ENCODE peak calls at places on chromosome 10, in seven cellular contexts. R is transverse colon, E is aorta, S is uterus, J is brain microvascular endothelial cell, H is cardiac muscle cell, Z is heart right ventricle. N is an unnamed sample.

GRCh38 chr10:114473776-114474175 is 69.5 kb upstream of the AFAP1L2 start:
- DNase-seq in Z (no peak), E (no peak), S (no peak), R (no peak), J (no peak), H (no peak), N (no peak)

GRCh38 chr10:117163061-117163953 is 25.2 kb upstream of the VAX1 start:
- DNase-seq in E (no peak), R (no peak), Z (no peak), J (no peak), S (no peak), H (peak; percentile 51), N (no peak)

GRCh38 chr10:62805139-62806092 is 896 bp downstream of the ADO start:
- DNase-seq in E (peak; percentile 81), Z (peak; percentile 32), S (peak; percentile 51), R (peak; percentile 56), J (peak; percentile 29), H (peak; percentile 70), N (peak; percentile 82)

GRCh38 chr10:128627811-128628210 is 501.6 kb upstream of the MKI67 start:
- DNase-seq in S (no peak), E (no peak), R (no peak), H (no peak), J (no peak), Z (no peak), N (no peak)

GRCh38 chr10:9209105-9209798 is 1154.8 kb downstream of the GATA3 start:
- DNase-seq in R (peak; percentile 53), Z (peak; percentile 44), S (peak; percentile 41), E (peak; percentile 77), J (peak; percentile 58), H (peak; percentile 75), N (peak; percentile 61)

GRCh38 chr10:97948822-97949221 is 81.6 kb downstream of the CRTAC1 start:
- DNase-seq in Z (no peak), R (no peak), J (no peak), H (no peak), S (no peak), E (no peak), N (no peak)

GRCh38 chr10:49281461-49281860 is 17.5 kb upstream of the C10orf71 start:
- DNase-seq in S (no peak), E (no peak), Z (no peak), H (no peak), R (no peak), J (no peak), N (no peak)

GRCh38 chr10:34710391-34710751 is 104.7 kb downstream of the PARD3 start:
- DNase-seq in J (peak; percentile 75), E (no peak), H (no peak), R (no peak), S (peak; percentile 45), Z (no peak), N (peak; percentile 45)

GRCh38 chr10:118904284-118904683 is 125.2 kb upstream of the NANOS1 start:
- DNase-seq in R (no peak), J (no peak), S (peak; percentile 24), H (no peak), Z (no peak), E (no peak), N (no peak)

GRCh38 chr10:102401735-102402511 is 6.4 kb downstream of the NFKB2 start:
- DNase-seq in R (no peak), S (no peak), E (no peak), J (peak; percentile 19), H (no peak), Z (no peak), N (no peak)

GRCh38 chr10:71241899-71242620 is 29.7 kb downstream of the UNC5B start:
- DNase-seq in S (no peak), J (no peak), R (no peak), E (no peak), Z (peak; percentile 48), H (no peak), N (peak; percentile 76)

GRCh38 chr10:112562122-112562521 is 115.1 kb downstream of the VTI1A start:
- DNase-seq in E (no peak), J (no peak), R (no peak), H (no peak), S (no peak), Z (no peak), N (no peak)

GRCh38 chr10:117217196-117217761 is 20.0 kb downstream of the KCNK18 start:
- DNase-seq in R (peak; percentile 32), S (no peak), H (no peak), Z (no peak), J (no peak), E (no peak), N (no peak)

GRCh38 chr10:118036281-118036875 is 10.4 kb downstream of the RAB11FIP2 start:
- DNase-seq in H (no peak), R (no peak), Z (no peak), E (no peak), J (no peak), S (no peak), N (no peak)

GRCh38 chr10:132397036-132397541 is at the start of gene PWWP2B:
- DNase-seq in Z (peak; percentile 71), S (peak; percentile 64), J (no peak), E (peak; percentile 88), R (peak; percentile 72), H (peak; percentile 69), N (peak; percentile 87)

GRCh38 chr10:3692331-3692860 is 92.6 kb downstream of the KLF6 start:
- DNase-seq in Z (no peak), S (peak; percentile 40), R (no peak), E (no peak), J (no peak), H (no peak), N (no peak)

GRCh38 chr10:29555091-29555745 is 79.6 kb downstream of the SVIL start:
- DNase-seq in R (no peak), S (no peak), Z (no peak), H (no peak), J (no peak), E (no peak), N (no peak)

GRCh38 chr10:132390455-132391371 is 6.3 kb upstream of the PWWP2B start:
- DNase-seq in E (peak; percentile 74), H (peak; percentile 51), Z (no peak), S (peak; percentile 14), R (peak; percentile 4), J (no peak), N (peak; percentile 24)

GRCh38 chr10:94858022-94858421 is 80.4 kb upstream of the CYP2C9 start:
- DNase-seq in H (no peak), Z (no peak), E (no peak), R (no peak), J (no peak), S (no peak), N (no peak)

GRCh38 chr10:1550291-1550595 is 187.1 kb downstream of the ADARB2 start:
- DNase-seq in R (no peak), E (peak; percentile 21), J (no peak), S (no peak), Z (no peak), H (no peak), N (no peak)

GRCh38 chr10:59711871-59712491 is 2.3 kb upstream of the SLC16A9 start:
- DNase-seq in J (no peak), Z (no peak), R (no peak), E (no peak), S (no peak), H (no peak), N (no peak)

GRCh38 chr10:62818426-62819011 is 2.4 kb upstream of the EGR2 start:
- DNase-seq in Z (peak; percentile 50), R (peak; percentile 26), J (no peak), S (no peak), E (peak; percentile 84), H (peak; percentile 65), N (peak; percentile 68)

GRCh38 chr10:124999433-125000365 is 57.8 kb downstream of the ZRANB1 start:
- DNase-seq in Z (no peak), E (peak; percentile 91), J (peak; percentile 81), R (peak; percentile 17), H (no peak), S (peak; percentile 58), N (peak; percentile 90)

GRCh38 chr10:109698121-109698520 is 225.2 kb downstream of the XPNPEP1 start:
- DNase-seq in E (no peak), S (no peak), Z (no peak), J (no peak), H (no peak), R (no peak), N (no peak)

GRCh38 chr10:47205199-47205598 is 94.8 kb upstream of the GDF10 start:
- DNase-seq in R (no peak), H (no peak), S (no peak), E (no peak), J (no peak), Z (no peak), N (no peak)

GRCh38 chr10:43748560-43748959 is 99.9 kb upstream of the ZNF32 start:
- DNase-seq in J (no peak), E (no peak), R (no peak), H (no peak), Z (no peak), S (no peak), N (no peak)
- H3K27me3 ChIP-seq in J (no peaks in the 10 kb centered on the region), E (no peaks in the 10 kb centered on the region), R (no peaks in the 10 kb centered on the region), H (no peaks in the 10 kb centered on the region), Z (no peaks in the 10 kb centered on the region), S (no peaks in the 10 kb centered on the region), N (no peaks in the 10 kb centered on the region)

DNA sequence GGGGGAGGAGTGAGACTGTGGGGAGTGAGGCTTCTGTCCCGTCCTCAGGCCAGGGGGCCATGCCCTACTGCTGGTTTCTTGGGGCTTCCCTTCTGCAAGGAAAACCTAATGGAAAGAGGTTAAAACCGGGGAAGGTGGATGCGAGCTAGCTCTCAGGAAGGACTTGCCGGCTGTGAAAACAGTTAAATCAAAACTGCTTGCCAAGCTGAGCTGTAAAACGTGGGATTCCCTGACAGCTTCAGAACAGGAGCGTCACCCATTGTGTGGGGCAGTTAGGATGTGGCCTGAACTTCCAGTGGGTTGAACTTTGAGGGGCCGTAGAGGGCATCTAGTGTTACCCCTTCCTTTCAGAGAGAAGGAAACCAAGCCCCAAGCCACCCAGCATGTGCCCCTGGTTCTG is 13.1 kb downstream of the TSPAN15 start:
- DNase-seq in H (no peak), S (no peak), J (no peak), Z (no peak), R (no peak), E (peak; percentile 41), N (no peak)
- H3K27ac ChIP-seq in H (peak overlapping the region; percentile 45), S (peak overlapping the region; percentile 78), J (no peak overlapping the region), Z (peak overlapping the region; percentile 93), R (peak overlapping the region; percentile 81), E (no peak overlapping the region), N (peak overlapping the region; percentile 80)

GRCh38 chr10:104288355-104288754 is 19.4 kb downstream of the GSTO2 start:
- DNase-seq in E (no peak), Z (no peak), R (no peak), S (no peak), H (no peak), J (no peak), N (no peak)

GRCh38 chr10:104293781-104294321 is 24.9 kb downstream of the GSTO2 start:
- DNase-seq in J (no peak), R (no peak), E (no peak), H (no peak), Z (no peak), S (no peak), N (no peak)

GRCh38 chr10:104293021-104293420 is 24.0 kb downstream of the GSTO2 start:
- DNase-seq in H (no peak), J (peak; percentile 81), R (no peak), S (no peak), Z (no peak), E (no peak), N (no peak)

GRCh38 chr10:104286939-104287338 is 18.0 kb downstream of the GSTO2 start:
- DNase-seq in R (no peak), E (no peak), H (no peak), J (no peak), Z (no peak), S (no peak), N (no peak)

GRCh38 chr10:104291439-104291951 is 22.5 kb downstream of the GSTO2 start:
- DNase-seq in S (peak; percentile 92), J (peak; percentile 85), Z (peak; percentile 90), H (peak; percentile 93), E (peak; percentile 96), R (peak; percentile 91), N (peak; percentile 96)
- H3K4me3 ChIP-seq in S (no peak overlapping the region), J (no peak overlapping the region), Z (no peak overlapping the region), H (no peak overlapping the region), E (no peak overlapping the region), R (no peak overlapping the region), N (no peak overlapping the region)

GRCh38 chr10:15865304-15865703 is 5.0 kb upstream of the MINDY3 start:
- DNase-seq in E (no peak), H (no peak), J (no peak), S (no peak), Z (no peak), R (no peak), N (no peak)
- H3K27me3 ChIP-seq in E (no peaks in the 10 kb centered on the region), H (peaks cover 87% of the 10 kb centered on the region), J (peaks cover 4% of the 10 kb centered on the region), S (no peaks in the 10 kb centered on the region), Z (peaks cover 41% of the 10 kb centered on the region), R (peaks cover 82% of the 10 kb centered on the region), N (peaks cover 5% of the 10 kb centered on the region)